ENCODE peak calls at places on chromosomes 3 and 15, in seven cellular contexts. One of them, this sample, is unnamed.

GRCh38 chr15:52733696-52734255 is 54.6 kb upstream of the ATOSA start:
- DNase-seq in lower lobe of right lung: no peak
- DNase-seq in testis: peak
- DNase-seq in mucosa of descending colon: no peak
- DNase-seq in heart right ventricle: no peak
- DNase-seq in CD8-positive, alpha-beta T cell: no peak
- DNase-seq in hepatocyte: no peak
- DNase-seq in this sample: no peak

GRCh38 chr3:67044955-67045354 is 46.8 kb downstream of the KBTBD8 start:
- DNase-seq in lower lobe of right lung: no peak
- DNase-seq in testis: no peak
- DNase-seq in mucosa of descending colon: no peak
- DNase-seq in heart right ventricle: no peak
- DNase-seq in CD8-positive, alpha-beta T cell: no peak
- DNase-seq in hepatocyte: no peak
- DNase-seq in this sample: no peak

GRCh38 chr3:66583646-66584045 is 82.8 kb upstream of the LRIG1 start:
- DNase-seq in lower lobe of right lung: no peak
- DNase-seq in testis: no peak
- DNase-seq in mucosa of descending colon: no peak
- DNase-seq in heart right ventricle: no peak
- DNase-seq in CD8-positive, alpha-beta T cell: no peak
- DNase-seq in hepatocyte: no peak
- DNase-seq in this sample: no peak

GRCh38 chr3:3799173-3800075 is at the start of gene LRRN1:
- DNase-seq in lower lobe of right lung: peak
- DNase-seq in testis: peak
- DNase-seq in mucosa of descending colon: peak
- DNase-seq in heart right ventricle: peak
- DNase-seq in CD8-positive, alpha-beta T cell: peak
- DNase-seq in hepatocyte: peak
- DNase-seq in this sample: peak

GRCh38 chr15:90529369-90530249 is at the start of gene CRTC3:
- DNase-seq in lower lobe of right lung: peak
- DNase-seq in testis: peak
- DNase-seq in mucosa of descending colon: peak
- DNase-seq in heart right ventricle: peak
- DNase-seq in CD8-positive, alpha-beta T cell: peak
- DNase-seq in hepatocyte: peak
- DNase-seq in this sample: peak

GRCh38 chr3:139122221-139122581 is 77.5 kb upstream of the PRR23C start:
- DNase-seq in lower lobe of right lung: no peak
- DNase-seq in testis: no peak
- DNase-seq in mucosa of descending colon: no peak
- DNase-seq in heart right ventricle: no peak
- DNase-seq in CD8-positive, alpha-beta T cell: no peak
- DNase-seq in hepatocyte: no peak
- DNase-seq in this sample: no peak

GRCh38 chr3:104286645-104287044 is 1080.1 kb upstream of the ALCAM start:
- DNase-seq in lower lobe of right lung: no peak
- DNase-seq in testis: no peak
- DNase-seq in mucosa of descending colon: no peak
- DNase-seq in heart right ventricle: no peak
- DNase-seq in CD8-positive, alpha-beta T cell: no peak
- DNase-seq in hepatocyte: no peak
- DNase-seq in this sample: no peak

GRCh38 chr15:69253156-69253555 is 45.6 kb upstream of the PAQR5 start:
- DNase-seq in lower lobe of right lung: no peak
- DNase-seq in testis: no peak
- DNase-seq in mucosa of descending colon: no peak
- DNase-seq in heart right ventricle: peak
- DNase-seq in CD8-positive, alpha-beta T cell: no peak
- DNase-seq in hepatocyte: peak
- DNase-seq in this sample: no peak

GRCh38 chr15:67359431-67360082 is 105.0 kb downstream of the IQCH start:
- DNase-seq in lower lobe of right lung: no peak
- DNase-seq in testis: no peak
- DNase-seq in mucosa of descending colon: no peak
- DNase-seq in heart right ventricle: no peak
- DNase-seq in CD8-positive, alpha-beta T cell: no peak
- DNase-seq in hepatocyte: no peak
- DNase-seq in this sample: no peak

GRCh38 chr15:37221671-37222207 is 121.4 kb upstream of the MEIS2 start:
- DNase-seq in lower lobe of right lung: no peak
- DNase-seq in testis: no peak
- DNase-seq in mucosa of descending colon: no peak
- DNase-seq in heart right ventricle: no peak
- DNase-seq in CD8-positive, alpha-beta T cell: no peak
- DNase-seq in hepatocyte: no peak
- DNase-seq in this sample: no peak

GRCh38 chr15:73265536-73266153 is 103.1 kb downstream of the HCN4 start:
- DNase-seq in lower lobe of right lung: no peak
- DNase-seq in testis: peak
- DNase-seq in mucosa of descending colon: peak
- DNase-seq in heart right ventricle: no peak
- DNase-seq in CD8-positive, alpha-beta T cell: peak
- DNase-seq in hepatocyte: peak
- DNase-seq in this sample: peak

GRCh38 chr15:67146875-67147381 is 81.5 kb downstream of the SMAD3 start:
- DNase-seq in lower lobe of right lung: no peak
- DNase-seq in testis: no peak
- DNase-seq in mucosa of descending colon: peak
- DNase-seq in heart right ventricle: no peak
- DNase-seq in CD8-positive, alpha-beta T cell: no peak
- DNase-seq in hepatocyte: peak
- DNase-seq in this sample: no peak

GRCh38 chr3:64318001-64318400 is 92.7 kb upstream of the PRICKLE2 start:
- DNase-seq in lower lobe of right lung: no peak
- DNase-seq in testis: no peak
- DNase-seq in mucosa of descending colon: no peak
- DNase-seq in heart right ventricle: no peak
- DNase-seq in CD8-positive, alpha-beta T cell: no peak
- DNase-seq in hepatocyte: no peak
- DNase-seq in this sample: no peak

GRCh38 chr15:25251700-25252390 is 187.0 kb downstream of the UBE3A start:
- DNase-seq in lower lobe of right lung: peak
- DNase-seq in testis: no peak
- DNase-seq in mucosa of descending colon: no peak
- DNase-seq in heart right ventricle: no peak
- DNase-seq in CD8-positive, alpha-beta T cell: no peak
- DNase-seq in hepatocyte: peak
- DNase-seq in this sample: no peak

GRCh38 chr3:129417354-129417753 is 11.1 kb downstream of the EFCAB12 start:
- DNase-seq in lower lobe of right lung: no peak
- DNase-seq in testis: no peak
- DNase-seq in mucosa of descending colon: no peak
- DNase-seq in heart right ventricle: no peak
- DNase-seq in CD8-positive, alpha-beta T cell: no peak
- DNase-seq in hepatocyte: no peak
- DNase-seq in this sample: no peak

GRCh38 chr15:98953000-98953776 is 54.4 kb downstream of the PGPEP1L start:
- DNase-seq in lower lobe of right lung: no peak
- DNase-seq in testis: no peak
- DNase-seq in mucosa of descending colon: no peak
- DNase-seq in heart right ventricle: no peak
- DNase-seq in CD8-positive, alpha-beta T cell: no peak
- DNase-seq in hepatocyte: no peak
- DNase-seq in this sample: peak

GRCh38 chr3:158160958-158161357 is 51.1 kb downstream of the RSRC1 start:
- DNase-seq in lower lobe of right lung: no peak
- DNase-seq in testis: no peak
- DNase-seq in mucosa of descending colon: no peak
- DNase-seq in heart right ventricle: no peak
- DNase-seq in CD8-positive, alpha-beta T cell: no peak
- DNase-seq in hepatocyte: peak
- DNase-seq in this sample: no peak

GRCh38 chr3:31182639-31183038 is 288.2 kb upstream of the GADL1 start:
- DNase-seq in lower lobe of right lung: no peak
- DNase-seq in testis: no peak
- DNase-seq in mucosa of descending colon: no peak
- DNase-seq in heart right ventricle: no peak
- DNase-seq in CD8-positive, alpha-beta T cell: no peak
- DNase-seq in hepatocyte: no peak
- DNase-seq in this sample: no peak

GRCh38 chr3:15794842-15795562 is 2.8 kb downstream of the ANKRD28 start:
- DNase-seq in lower lobe of right lung: no peak
- DNase-seq in testis: no peak
- DNase-seq in mucosa of descending colon: no peak
- DNase-seq in heart right ventricle: no peak
- DNase-seq in CD8-positive, alpha-beta T cell: no peak
- DNase-seq in hepatocyte: no peak
- DNase-seq in this sample: no peak

DNA sequence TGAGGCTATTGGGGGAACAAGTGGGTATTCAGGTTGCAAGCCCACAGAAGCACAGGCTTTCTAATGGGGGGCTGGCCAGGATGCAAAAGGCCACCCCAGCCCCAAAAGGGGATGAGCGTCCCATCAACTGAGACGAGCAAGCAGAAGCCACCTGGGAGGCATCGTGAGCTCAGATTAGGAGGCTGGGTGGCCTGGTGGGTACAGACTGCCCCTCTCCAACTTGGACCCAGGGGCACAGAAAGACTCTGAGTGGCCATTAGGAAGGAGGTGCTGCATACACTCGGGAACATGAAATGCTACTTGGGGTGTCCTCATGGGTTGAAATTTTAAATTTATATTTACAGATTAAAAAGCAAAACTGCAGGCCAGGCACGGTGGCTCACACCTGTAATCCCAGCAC is 29.1 kb downstream of the SLC41A3 start:
- DNase-seq in lower lobe of right lung: no peak
- DNase-seq in testis: no peak
- DNase-seq in mucosa of descending colon: no peak
- DNase-seq in heart right ventricle: no peak
- DNase-seq in CD8-positive, alpha-beta T cell: no peak
- DNase-seq in hepatocyte: no peak
- DNase-seq in this sample: no peak
- TF ChIP-seq CTCF in lower lobe of right lung: no peak
- TF ChIP-seq CTCF in testis: no peak
- TF ChIP-seq CTCF in mucosa of descending colon: no peak
- TF ChIP-seq CTCF in heart right ventricle: no peak
- TF ChIP-seq CTCF in CD8-positive, alpha-beta T cell: no peak
- TF ChIP-seq CTCF in hepatocyte: no peak
- TF ChIP-seq CTCF in this sample: no peak

DNA sequence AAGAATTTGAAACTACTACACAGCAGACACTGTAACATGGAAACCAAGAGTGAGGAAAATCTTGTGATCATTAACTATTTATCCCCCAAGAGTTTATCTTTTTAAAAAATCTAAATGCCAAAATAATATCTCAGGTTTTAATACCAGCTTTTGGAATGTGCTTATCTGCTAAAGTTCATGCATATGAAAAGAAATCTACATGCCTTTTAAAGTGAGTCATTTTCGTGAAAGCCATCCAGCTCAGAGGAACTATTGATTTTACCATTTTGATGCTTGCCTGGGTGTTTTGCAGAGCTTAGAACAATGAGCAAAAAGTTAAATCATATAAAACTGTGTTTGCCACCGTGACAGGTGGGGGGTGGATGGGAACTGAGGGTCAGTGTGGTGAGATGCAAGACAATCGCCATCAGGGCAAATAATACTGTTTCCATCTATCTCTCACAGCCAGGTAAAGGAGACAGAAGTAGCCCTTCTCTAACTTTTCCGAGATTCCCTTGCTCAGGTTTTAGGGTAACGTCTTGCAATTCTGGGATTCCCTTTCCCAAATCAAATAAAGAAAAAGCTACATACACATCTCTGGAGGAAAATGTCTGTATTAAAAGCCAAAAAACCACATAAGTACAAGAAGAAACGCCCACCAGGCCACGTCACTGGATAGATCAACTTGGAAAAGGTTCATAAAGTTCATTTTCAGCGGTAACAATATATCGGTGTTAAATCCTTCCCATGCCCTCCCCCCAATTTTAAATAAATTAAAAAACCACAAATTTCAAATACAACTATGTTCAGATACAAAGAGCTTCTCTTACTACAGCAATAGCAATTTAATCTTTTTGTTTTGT is 2.0 kb downstream of the TMEM158 start:
- DNase-seq in lower lobe of right lung: no peak
- DNase-seq in testis: no peak
- DNase-seq in mucosa of descending colon: no peak
- DNase-seq in heart right ventricle: no peak
- DNase-seq in CD8-positive, alpha-beta T cell: no peak
- DNase-seq in hepatocyte: no peak
- DNase-seq in this sample: no peak
- H3K4me3 ChIP-seq in lower lobe of right lung: no peak
- H3K4me3 ChIP-seq in testis: peak
- H3K4me3 ChIP-seq in mucosa of descending colon: no peak
- H3K4me3 ChIP-seq in heart right ventricle: no peak
- H3K4me3 ChIP-seq in CD8-positive, alpha-beta T cell: no peak
- H3K4me3 ChIP-seq in hepatocyte: peak
- H3K4me3 ChIP-seq in this sample: no peak

GRCh38 chr3:124766113-124767095 is 36.2 kb downstream of the UMPS start:
- DNase-seq in lower lobe of right lung: no peak
- DNase-seq in testis: peak
- DNase-seq in mucosa of descending colon: no peak
- DNase-seq in heart right ventricle: no peak
- DNase-seq in CD8-positive, alpha-beta T cell: no peak
- DNase-seq in hepatocyte: no peak
- DNase-seq in this sample: no peak
- TF ChIP-seq CTCF in lower lobe of right lung: no peak
- TF ChIP-seq CTCF in testis: no peak
- TF ChIP-seq CTCF in mucosa of descending colon: no peak
- TF ChIP-seq CTCF in heart right ventricle: no peak
- TF ChIP-seq CTCF in CD8-positive, alpha-beta T cell: no peak
- TF ChIP-seq CTCF in hepatocyte: no peak
- TF ChIP-seq CTCF in this sample: no peak

GRCh38 chr3:186590580-186591296 is 20.2 kb downstream of the DNAJB11 start:
- DNase-seq in lower lobe of right lung: no peak
- DNase-seq in testis: no peak
- DNase-seq in mucosa of descending colon: no peak
- DNase-seq in heart right ventricle: no peak
- DNase-seq in CD8-positive, alpha-beta T cell: no peak
- DNase-seq in hepatocyte: no peak
- DNase-seq in this sample: no peak

GRCh38 chr3:186587183-186587582 is 16.7 kb downstream of the DNAJB11 start:
- DNase-seq in lower lobe of right lung: no peak
- DNase-seq in testis: no peak
- DNase-seq in mucosa of descending colon: no peak
- DNase-seq in heart right ventricle: no peak
- DNase-seq in CD8-positive, alpha-beta T cell: no peak
- DNase-seq in hepatocyte: no peak
- DNase-seq in this sample: no peak

GRCh38 chr3:186589856-186590579 is 19.5 kb downstream of the DNAJB11 start:
- DNase-seq in lower lobe of right lung: no peak
- DNase-seq in testis: no peak
- DNase-seq in mucosa of descending colon: no peak
- DNase-seq in heart right ventricle: no peak
- DNase-seq in CD8-positive, alpha-beta T cell: no peak
- DNase-seq in hepatocyte: no peak
- DNase-seq in this sample: no peak

GRCh38 chr3:186588619-186589018 is 18.1 kb downstream of the DNAJB11 start:
- DNase-seq in lower lobe of right lung: no peak
- DNase-seq in testis: no peak
- DNase-seq in mucosa of descending colon: no peak
- DNase-seq in heart right ventricle: no peak
- DNase-seq in CD8-positive, alpha-beta T cell: no peak
- DNase-seq in hepatocyte: no peak
- DNase-seq in this sample: no peak

DNA sequence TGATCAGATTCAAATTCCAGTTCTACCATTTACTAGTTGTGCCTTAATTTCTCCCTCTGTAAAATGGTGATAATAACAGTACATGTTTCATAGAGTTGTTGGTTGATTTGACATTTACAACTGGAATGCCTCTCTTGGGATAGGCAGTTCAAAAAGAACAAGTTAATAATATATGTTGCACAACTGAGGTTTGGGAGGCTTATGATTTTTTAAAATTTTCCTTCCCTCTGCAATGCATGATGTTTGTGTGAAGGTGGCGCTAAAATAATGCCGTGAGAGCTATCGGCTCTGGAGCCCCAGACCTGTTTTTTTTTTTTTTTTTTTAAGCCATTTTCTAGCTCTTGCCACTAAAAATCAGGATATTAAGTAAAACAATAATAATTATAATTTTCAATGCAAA is 18.6 kb downstream of the DNAJB11 start:
- DNase-seq in lower lobe of right lung: no peak
- DNase-seq in testis: no peak
- DNase-seq in mucosa of descending colon: no peak
- DNase-seq in heart right ventricle: no peak
- DNase-seq in CD8-positive, alpha-beta T cell: no peak
- DNase-seq in hepatocyte: no peak
- DNase-seq in this sample: no peak
- H3K4me3 ChIP-seq in lower lobe of right lung: no peak
- H3K4me3 ChIP-seq in testis: no peak
- H3K4me3 ChIP-seq in mucosa of descending colon: no peak
- H3K4me3 ChIP-seq in heart right ventricle: no peak
- H3K4me3 ChIP-seq in CD8-positive, alpha-beta T cell: no peak
- H3K4me3 ChIP-seq in hepatocyte: no peak
- H3K4me3 ChIP-seq in this sample: no peak

This sample was measured in GM12865.